ENCODE peak calls at places on chromosomes 2 and 18, in ten cellular contexts. H is bronchial epithelial cell; Y is left ventricle myocardium inferior; S is Jurkat, Clone E6-1; W is aorta; X is body of pancreas; U is BJ; P is A549; L is AG10803; F is transverse colon. D is an unnamed sample.

GRCh38 chr2:222919841-222920609 is 59.2 kb downstream of the ACSL3 start:
- DNase-seq in P (peak; percentile 34), W (peak; percentile 48), S (no peak), Y (no peak), X (no peak), U (peak; percentile 78), L (peak; percentile 89), F (no peak), H (peak; percentile 65), D (no peak)

GRCh38 chr2:150339951-150340350 is 147.5 kb downstream of the RND3 start:
- DNase-seq in P (no peak), Y (no peak), S (no peak), H (no peak), X (no peak), F (no peak), U (no peak), W (no peak), L (peak; percentile 47), D (no peak)

GRCh38 chr18:21458322-21458721 is 142.2 kb downstream of the ESCO1 start:
- DNase-seq in Y (peak; percentile 40), X (no peak), S (no peak), U (no peak), L (no peak), P (no peak), F (no peak), H (no peak), W (peak; percentile 52), D (no peak)

GRCh38 chr18:46271488-46271887 is 167.3 kb downstream of the HAUS1 start:
- DNase-seq in U (no peak), F (no peak), Y (no peak), H (no peak), L (no peak), X (no peak), W (no peak), P (no peak), S (no peak), D (no peak)

GRCh38 chr2:188303363-188304031 is 11.8 kb downstream of the GULP1 start:
- DNase-seq in F (no peak), L (peak; percentile 73), P (no peak), U (peak; percentile 51), W (no peak), X (no peak), Y (no peak), H (peak; percentile 24), S (no peak), D (no peak)

GRCh38 chr2:239779592-239779983 is 245.6 kb downstream of the NDUFA10 start:
- DNase-seq in L (no peak), X (no peak), H (no peak), U (no peak), Y (no peak), S (no peak), W (no peak), P (no peak), F (no peak), D (peak; percentile 2)

GRCh38 chr2:227479865-227480475 is 8.0 kb downstream of the AGFG1 start:
- DNase-seq in H (no peak), S (peak; percentile 39), W (no peak), U (no peak), F (no peak), L (peak; percentile 54), X (no peak), Y (no peak), P (peak; percentile 65), D (no peak)

GRCh38 chr2:109475531-109476210 is 138.1 kb downstream of the SEPTIN10 start:
- DNase-seq in U (no peak), S (no peak), W (no peak), X (no peak), Y (no peak), P (no peak), L (peak; percentile 79), F (no peak), H (peak; percentile 86), D (no peak)

GRCh38 chr2:205868054-205868453 is 185.8 kb downstream of the NRP2 start:
- DNase-seq in W (no peak), U (no peak), F (no peak), H (no peak), S (no peak), L (no peak), Y (no peak), X (no peak), P (no peak), D (no peak)

GRCh38 chr2:237691200-237691907 is 64.0 kb downstream of the LRRFIP1 start:
- DNase-seq in F (peak; percentile 56), X (no peak), W (no peak), U (no peak), P (peak; percentile 38), S (no peak), Y (no peak), L (no peak), H (no peak), D (no peak)

GRCh38 chr2:239370403-239370802 is 30.4 kb downstream of the HDAC4 start:
- DNase-seq in Y (no peak), L (no peak), S (no peak), W (no peak), X (no peak), U (no peak), H (no peak), F (no peak), P (no peak), D (peak; percentile 68)

GRCh38 chr2:127887452-127888219 is 1.9 kb upstream of the AMMECR1L start:
- DNase-seq in S (no peak), H (no peak), P (no peak), X (no peak), L (no peak), F (no peak), U (no peak), Y (no peak), W (no peak), D (no peak)
- H3K4me3 ChIP-seq in S (peak overlapping the region; percentile 55), H (peak overlapping the region; percentile 58), P (peak overlapping the region; percentile 72), X (no peak overlapping the region), L (peak overlapping the region; percentile 58), F (peak overlapping the region; percentile 60), U (peak overlapping the region; percentile 21), Y (peak overlapping the region; percentile 80), W (peak overlapping the region; percentile 31), D (peak overlapping the region; percentile 51)

GRCh38 chr2:119402645-119403560 is 28.8 kb upstream of the TMEM37 start:
- DNase-seq in S (no peak), W (no peak), P (no peak), X (peak; percentile 75), U (no peak), L (no peak), F (peak; percentile 71), Y (peak; percentile 30), H (no peak), D (no peak)
- H3K4me3 ChIP-seq in S (no peak overlapping the region), W (no peak overlapping the region), P (no peak overlapping the region), X (no peak overlapping the region), U (no peak overlapping the region), L (no peak overlapping the region), F (no peak overlapping the region), Y (no peak overlapping the region), H (no peak overlapping the region), D (no peak overlapping the region)

GRCh38 chr2:15593327-15593705 is 1.6 kb downstream of the DDX1 start:
- DNase-seq in L (no peak), H (no peak), U (no peak), W (no peak), P (no peak), S (no peak), F (no peak), Y (no peak), X (no peak), D (no peak)
- H3K4me3 ChIP-seq in L (peak overlapping the region; percentile 73), H (no peak overlapping the region), U (peak overlapping the region; percentile 80), W (peak overlapping the region; percentile 91), P (peak overlapping the region; percentile 82), S (peak overlapping the region; percentile 89), F (no peak overlapping the region), Y (peak overlapping the region; percentile 98), X (no peak overlapping the region), D (peak overlapping the region; percentile 97)

DNA sequence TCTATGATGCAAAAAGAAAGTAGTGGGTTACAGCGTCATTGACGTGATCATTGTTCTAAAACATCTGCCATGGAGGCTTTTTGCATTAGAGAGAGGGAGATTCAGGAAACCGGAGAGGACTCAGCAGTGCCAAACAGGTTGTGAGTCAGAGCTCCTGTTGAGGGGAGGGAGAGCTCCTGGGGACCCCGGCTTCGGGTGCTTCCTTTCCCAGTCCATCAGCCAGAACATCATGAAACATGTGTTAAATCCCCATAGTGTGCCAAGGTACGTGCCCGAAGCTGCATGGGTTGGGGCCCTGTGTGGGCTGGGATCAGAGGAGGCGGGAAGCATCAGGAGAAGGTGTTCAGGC is 793 bp upstream of the CYRIA start:
- DNase-seq in W (no peak), Y (no peak), L (peak; percentile 15), F (no peak), H (peak; percentile 46), P (no peak), U (no peak), X (no peak), S (no peak), D (no peak)
- H3K4me3 ChIP-seq in W (no peak overlapping the region), Y (peak overlapping the region; percentile 74), L (peak overlapping the region; percentile 56), F (peak overlapping the region; percentile 53), H (no peak overlapping the region), P (no peak overlapping the region), U (no peak overlapping the region), X (no peak overlapping the region), S (no peak overlapping the region), D (no peak overlapping the region)

DNA sequence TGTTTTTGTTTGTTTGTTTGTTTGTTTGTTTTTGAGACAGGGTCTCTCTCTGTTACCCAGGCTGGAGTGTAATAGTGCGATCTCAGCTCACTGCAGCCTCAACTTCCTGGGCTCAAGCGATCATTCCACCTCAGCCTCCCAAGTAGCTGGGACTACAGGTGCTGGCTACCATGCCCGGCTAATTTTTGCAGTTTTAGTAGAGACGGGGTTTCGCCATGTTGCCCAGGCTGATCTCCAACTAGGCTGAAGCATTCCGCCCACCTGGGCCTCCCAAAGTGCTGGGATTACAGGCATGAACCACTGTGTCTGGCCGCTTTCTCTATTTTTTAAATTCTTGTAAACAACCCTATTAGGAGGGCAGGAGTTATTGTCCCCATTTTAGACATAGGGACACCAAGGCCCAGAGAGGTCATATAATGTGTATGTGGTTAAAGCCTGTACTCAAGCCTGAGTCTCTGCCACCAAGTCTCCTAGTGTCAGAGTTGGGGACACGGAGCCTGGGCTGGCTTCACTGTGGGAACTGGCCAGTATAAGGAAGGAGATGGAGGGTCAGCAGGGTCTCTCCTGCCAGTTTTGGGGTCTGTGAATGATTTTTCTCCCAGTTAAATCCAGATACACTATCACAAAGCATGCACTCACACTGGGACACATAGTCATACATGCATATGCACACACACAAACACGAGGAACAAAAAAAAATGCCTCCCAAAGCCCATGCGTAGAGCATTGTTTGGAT is 27.5 kb upstream of the MCFD2 start:
- DNase-seq in X (no peak), S (no peak), W (no peak), H (no peak), P (no peak), L (no peak), Y (no peak), F (no peak), U (no peak), D (no peak)
- H3K4me3 ChIP-seq in X (no peak overlapping the region), S (peak overlapping the region; percentile 81), W (no peak overlapping the region), H (no peak overlapping the region), P (peak overlapping the region; percentile 72), L (peak overlapping the region; percentile 98), Y (peak overlapping the region; percentile 92), F (peak overlapping the region; percentile 84), U (peak overlapping the region; percentile 95), D (no peak overlapping the region)

DNA sequence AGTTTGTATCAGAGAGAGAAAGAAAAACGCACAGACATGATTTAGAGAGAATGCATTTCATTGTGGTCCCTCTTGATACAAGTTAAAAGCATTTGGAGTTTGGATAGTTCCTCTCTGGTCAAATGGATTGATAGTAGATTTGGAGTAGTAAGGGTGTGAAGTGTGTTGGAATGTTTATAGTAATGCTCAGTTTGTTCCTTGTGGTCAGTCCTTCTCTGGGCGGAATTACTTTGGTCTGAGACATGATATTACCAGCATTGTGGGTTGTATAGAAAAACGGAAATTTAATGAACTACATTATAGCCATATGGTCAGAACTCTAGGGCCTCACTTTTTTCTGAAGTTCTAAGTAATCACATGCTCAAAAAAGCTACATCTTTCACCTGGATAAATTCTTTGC is 178.9 kb downstream of the AGAP1 start:
- DNase-seq in W (no peak), S (no peak), Y (no peak), P (no peak), H (no peak), U (no peak), L (no peak), F (no peak), X (no peak), D (no peak)
- H3K4me3 ChIP-seq in W (no peak overlapping the region), S (no peak overlapping the region), Y (no peak overlapping the region), P (no peak overlapping the region), H (no peak overlapping the region), U (no peak overlapping the region), L (no peak overlapping the region), F (no peak overlapping the region), X (no peak overlapping the region), D (no peak overlapping the region)